ENCODE peak calls at places on chromosomes 16 and 17, in seven cellular contexts. One of them, this sample, is unnamed.

GRCh38 chr17:80025140-80025539 is 10.5 kb downstream of the TBC1D16 start:
- DNase-seq in brain microvascular endothelial cell: no peak
- DNase-seq in GM23338: peak
- DNase-seq in mammary epithelial cell: no peak
- DNase-seq in upper lobe of left lung: peak
- DNase-seq in A549: no peak
- DNase-seq in CD8-positive, alpha-beta T cell: no peak
- DNase-seq in this sample: no peak

GRCh38 chr17:77344038-77344437 is 203.3 kb downstream of the SEC14L1 start:
- DNase-seq in CD8-positive, alpha-beta T cell: no peak
- DNase-seq in mammary epithelial cell: no peak
- DNase-seq in A549: no peak
- DNase-seq in brain microvascular endothelial cell: no peak
- DNase-seq in upper lobe of left lung: no peak
- DNase-seq in GM23338: no peak
- DNase-seq in this sample: no peak

GRCh38 chr17:27657620-27658019 is 26.6 kb downstream of the LGALS9 start:
- DNase-seq in GM23338: peak
- DNase-seq in brain microvascular endothelial cell: peak
- DNase-seq in CD8-positive, alpha-beta T cell: no peak
- DNase-seq in upper lobe of left lung: no peak
- DNase-seq in A549: no peak
- DNase-seq in mammary epithelial cell: peak
- DNase-seq in this sample: no peak

GRCh38 chr17:27569257-27569722 is 61.7 kb upstream of the LGALS9 start:
- DNase-seq in mammary epithelial cell: no peak
- DNase-seq in brain microvascular endothelial cell: no peak
- DNase-seq in GM23338: peak
- DNase-seq in A549: peak
- DNase-seq in CD8-positive, alpha-beta T cell: peak
- DNase-seq in upper lobe of left lung: no peak
- DNase-seq in this sample: no peak

GRCh38 chr16:87850009-87851006 is 19.0 kb downstream of the SLC7A5 start:
- DNase-seq in CD8-positive, alpha-beta T cell: peak
- DNase-seq in brain microvascular endothelial cell: no peak
- DNase-seq in A549: no peak
- DNase-seq in mammary epithelial cell: no peak
- DNase-seq in GM23338: peak
- DNase-seq in upper lobe of left lung: peak
- DNase-seq in this sample: peak

GRCh38 chr17:6551909-6552768 is 4.2 kb downstream of the PITPNM3 start:
- DNase-seq in brain microvascular endothelial cell: no peak
- DNase-seq in upper lobe of left lung: no peak
- DNase-seq in GM23338: peak
- DNase-seq in A549: no peak
- DNase-seq in mammary epithelial cell: peak
- DNase-seq in CD8-positive, alpha-beta T cell: no peak
- DNase-seq in this sample: no peak

GRCh38 chr16:28572659-28573510 is 19.2 kb downstream of the SGF29 start:
- DNase-seq in mammary epithelial cell: no peak
- DNase-seq in upper lobe of left lung: no peak
- DNase-seq in CD8-positive, alpha-beta T cell: no peak
- DNase-seq in GM23338: peak
- DNase-seq in brain microvascular endothelial cell: no peak
- DNase-seq in A549: no peak
- DNase-seq in this sample: no peak

GRCh38 chr16:22183901-22184614 is 21.8 kb downstream of the SDR42E2 start:
- DNase-seq in CD8-positive, alpha-beta T cell: no peak
- DNase-seq in GM23338: peak
- DNase-seq in upper lobe of left lung: no peak
- DNase-seq in brain microvascular endothelial cell: no peak
- DNase-seq in mammary epithelial cell: no peak
- DNase-seq in A549: no peak
- DNase-seq in this sample: no peak

GRCh38 chr17:62680541-62681052 is 53.1 kb downstream of the MRC2 start:
- DNase-seq in mammary epithelial cell: peak
- DNase-seq in A549: no peak
- DNase-seq in GM23338: no peak
- DNase-seq in CD8-positive, alpha-beta T cell: no peak
- DNase-seq in brain microvascular endothelial cell: no peak
- DNase-seq in upper lobe of left lung: peak
- DNase-seq in this sample: no peak

GRCh38 chr17:77863814-77864161 is 94.7 kb upstream of the TNRC6C start:
- DNase-seq in GM23338: no peak
- DNase-seq in A549: no peak
- DNase-seq in mammary epithelial cell: no peak
- DNase-seq in brain microvascular endothelial cell: peak
- DNase-seq in upper lobe of left lung: no peak
- DNase-seq in CD8-positive, alpha-beta T cell: no peak
- DNase-seq in this sample: no peak

GRCh38 chr16:67395458-67396158 is 2.3 kb upstream of the TPPP3 start:
- DNase-seq in A549: no peak
- DNase-seq in upper lobe of left lung: peak
- DNase-seq in GM23338: no peak
- DNase-seq in brain microvascular endothelial cell: no peak
- DNase-seq in mammary epithelial cell: peak
- DNase-seq in CD8-positive, alpha-beta T cell: no peak
- DNase-seq in this sample: no peak

GRCh38 chr16:84643677-84644076 is 4.6 kb upstream of the KLHL36 start:
- DNase-seq in brain microvascular endothelial cell: no peak
- DNase-seq in A549: no peak
- DNase-seq in CD8-positive, alpha-beta T cell: no peak
- DNase-seq in upper lobe of left lung: no peak
- DNase-seq in mammary epithelial cell: peak
- DNase-seq in GM23338: no peak
- DNase-seq in this sample: no peak

GRCh38 chr16:29007865-29008593 is 23.2 kb downstream of the LAT start:
- DNase-seq in upper lobe of left lung: no peak
- DNase-seq in brain microvascular endothelial cell: peak
- DNase-seq in GM23338: no peak
- DNase-seq in mammary epithelial cell: peak
- DNase-seq in A549: no peak
- DNase-seq in CD8-positive, alpha-beta T cell: peak
- DNase-seq in this sample: peak

GRCh38 chr16:535446-536405 is 8.2 kb downstream of the CAPN15 start:
- DNase-seq in CD8-positive, alpha-beta T cell: no peak
- DNase-seq in brain microvascular endothelial cell: peak
- DNase-seq in mammary epithelial cell: peak
- DNase-seq in A549: peak
- DNase-seq in upper lobe of left lung: peak
- DNase-seq in GM23338: no peak
- DNase-seq in this sample: no peak

GRCh38 chr16:47492428-47493357 is 31.6 kb downstream of the PHKB start:
- DNase-seq in GM23338: peak
- DNase-seq in A549: no peak
- DNase-seq in mammary epithelial cell: no peak
- DNase-seq in CD8-positive, alpha-beta T cell: no peak
- DNase-seq in upper lobe of left lung: no peak
- DNase-seq in brain microvascular endothelial cell: peak
- DNase-seq in this sample: no peak

GRCh38 chr17:57213180-57213825 is 43.0 kb upstream of the MSI2 start:
- DNase-seq in upper lobe of left lung: no peak
- DNase-seq in CD8-positive, alpha-beta T cell: no peak
- DNase-seq in mammary epithelial cell: peak
- DNase-seq in GM23338: no peak
- DNase-seq in brain microvascular endothelial cell: no peak
- DNase-seq in A549: no peak
- DNase-seq in this sample: no peak

GRCh38 chr17:73343739-73344454 is 32.1 kb upstream of the CDC42EP4 start:
- DNase-seq in GM23338: no peak
- DNase-seq in CD8-positive, alpha-beta T cell: no peak
- DNase-seq in upper lobe of left lung: no peak
- DNase-seq in brain microvascular endothelial cell: no peak
- DNase-seq in A549: no peak
- DNase-seq in mammary epithelial cell: no peak
- DNase-seq in this sample: no peak

GRCh38 chr17:44795421-44795820 is 34.7 kb downstream of the GJC1 start:
- DNase-seq in mammary epithelial cell: no peak
- DNase-seq in GM23338: no peak
- DNase-seq in CD8-positive, alpha-beta T cell: no peak
- DNase-seq in A549: no peak
- DNase-seq in upper lobe of left lung: no peak
- DNase-seq in brain microvascular endothelial cell: no peak
- DNase-seq in this sample: no peak

GRCh38 chr16:88886915-88887521 is 20.6 kb upstream of the PABPN1L start:
- DNase-seq in A549: no peak
- DNase-seq in mammary epithelial cell: no peak
- DNase-seq in brain microvascular endothelial cell: no peak
- DNase-seq in GM23338: no peak
- DNase-seq in CD8-positive, alpha-beta T cell: no peak
- DNase-seq in upper lobe of left lung: peak
- DNase-seq in this sample: no peak

GRCh38 chr17:41917192-41917591 is 1.6 kb downstream of the ACLY start:
- DNase-seq in upper lobe of left lung: no peak
- DNase-seq in mammary epithelial cell: peak
- DNase-seq in brain microvascular endothelial cell: peak
- DNase-seq in A549: no peak
- DNase-seq in CD8-positive, alpha-beta T cell: no peak
- DNase-seq in GM23338: no peak
- DNase-seq in this sample: no peak

GRCh38 chr17:74749262-74750038 is 1.0 kb downstream of the NHERF1 start:
- DNase-seq in mammary epithelial cell: no peak
- DNase-seq in A549: no peak
- DNase-seq in GM23338: peak
- DNase-seq in brain microvascular endothelial cell: no peak
- DNase-seq in CD8-positive, alpha-beta T cell: peak
- DNase-seq in upper lobe of left lung: peak
- DNase-seq in this sample: no peak

GRCh38 chr17:65261152-65261551 is 124.0 kb downstream of the RGS9 start:
- DNase-seq in brain microvascular endothelial cell: no peak
- DNase-seq in A549: no peak
- DNase-seq in mammary epithelial cell: no peak
- DNase-seq in CD8-positive, alpha-beta T cell: no peak
- DNase-seq in upper lobe of left lung: no peak
- DNase-seq in GM23338: peak
- DNase-seq in this sample: no peak

GRCh38 chr17:75824591-75825518 is 19.3 kb downstream of the UNC13D start:
- DNase-seq in upper lobe of left lung: no peak
- DNase-seq in brain microvascular endothelial cell: no peak
- DNase-seq in A549: no peak
- DNase-seq in mammary epithelial cell: no peak
- DNase-seq in CD8-positive, alpha-beta T cell: no peak
- DNase-seq in GM23338: no peak
- DNase-seq in this sample: no peak

GRCh38 chr17:75823257-75824041 is 20.8 kb downstream of the UNC13D start:
- DNase-seq in brain microvascular endothelial cell: no peak
- DNase-seq in mammary epithelial cell: no peak
- DNase-seq in A549: no peak
- DNase-seq in GM23338: no peak
- DNase-seq in CD8-positive, alpha-beta T cell: no peak
- DNase-seq in upper lobe of left lung: no peak
- DNase-seq in this sample: no peak

GRCh38 chr17:75825748-75826370 is 18.3 kb downstream of the UNC13D start:
- DNase-seq in A549: no peak
- DNase-seq in mammary epithelial cell: no peak
- DNase-seq in upper lobe of left lung: no peak
- DNase-seq in CD8-positive, alpha-beta T cell: no peak
- DNase-seq in brain microvascular endothelial cell: no peak
- DNase-seq in GM23338: no peak
- DNase-seq in this sample: no peak

GRCh38 chr17:75822800-75823166 is 21.4 kb downstream of the UNC13D start:
- DNase-seq in CD8-positive, alpha-beta T cell: no peak
- DNase-seq in brain microvascular endothelial cell: no peak
- DNase-seq in A549: no peak
- DNase-seq in mammary epithelial cell: no peak
- DNase-seq in GM23338: no peak
- DNase-seq in upper lobe of left lung: no peak
- DNase-seq in this sample: no peak

GRCh38 chr17:75824050-75824552 is 20.1 kb downstream of the UNC13D start:
- DNase-seq in GM23338: no peak
- DNase-seq in upper lobe of left lung: no peak
- DNase-seq in A549: no peak
- DNase-seq in mammary epithelial cell: no peak
- DNase-seq in brain microvascular endothelial cell: no peak
- DNase-seq in CD8-positive, alpha-beta T cell: no peak
- DNase-seq in this sample: no peak
- H3K27ac ChIP-seq in GM23338: no peak
- H3K27ac ChIP-seq in upper lobe of left lung: no peak
- H3K27ac ChIP-seq in A549: no peak
- H3K27ac ChIP-seq in mammary epithelial cell: no peak
- H3K27ac ChIP-seq in brain microvascular endothelial cell: no peak
- H3K27ac ChIP-seq in CD8-positive, alpha-beta T cell: no peak
- H3K27ac ChIP-seq in this sample: no peak

GRCh38 chr16:58198022-58198683 is at the start of gene CSNK2A2:
- DNase-seq in A549: peak
- DNase-seq in mammary epithelial cell: peak
- DNase-seq in upper lobe of left lung: peak
- DNase-seq in GM23338: peak
- DNase-seq in CD8-positive, alpha-beta T cell: peak
- DNase-seq in brain microvascular endothelial cell: peak
- DNase-seq in this sample: peak
- H3K27ac ChIP-seq in A549: peak
- H3K27ac ChIP-seq in mammary epithelial cell: no peak
- H3K27ac ChIP-seq in upper lobe of left lung: peak
- H3K27ac ChIP-seq in GM23338: no peak
- H3K27ac ChIP-seq in CD8-positive, alpha-beta T cell: no peak
- H3K27ac ChIP-seq in brain microvascular endothelial cell: no peak
- H3K27ac ChIP-seq in this sample: no peak

GRCh38 chr16:75628351-75628750 is 5.3 kb upstream of the ADAT1 start:
- DNase-seq in mammary epithelial cell: no peak
- DNase-seq in upper lobe of left lung: no peak
- DNase-seq in A549: no peak
- DNase-seq in CD8-positive, alpha-beta T cell: no peak
- DNase-seq in GM23338: no peak
- DNase-seq in brain microvascular endothelial cell: no peak
- DNase-seq in this sample: no peak
- H3K27ac ChIP-seq in mammary epithelial cell: no peak
- H3K27ac ChIP-seq in upper lobe of left lung: peak
- H3K27ac ChIP-seq in A549: no peak
- H3K27ac ChIP-seq in CD8-positive, alpha-beta T cell: no peak
- H3K27ac ChIP-seq in GM23338: no peak
- H3K27ac ChIP-seq in brain microvascular endothelial cell: no peak
- H3K27ac ChIP-seq in this sample: peak

GRCh38 chr17:30326816-30327215 is 7.0 kb downstream of the TMIGD1 start:
- DNase-seq in CD8-positive, alpha-beta T cell: no peak
- DNase-seq in upper lobe of left lung: no peak
- DNase-seq in brain microvascular endothelial cell: no peak
- DNase-seq in GM23338: no peak
- DNase-seq in mammary epithelial cell: no peak
- DNase-seq in A549: no peak
- DNase-seq in this sample: no peak

GRCh38 chr17:30321314-30321713 is 12.5 kb downstream of the TMIGD1 start:
- DNase-seq in brain microvascular endothelial cell: no peak
- DNase-seq in upper lobe of left lung: no peak
- DNase-seq in GM23338: no peak
- DNase-seq in CD8-positive, alpha-beta T cell: no peak
- DNase-seq in mammary epithelial cell: no peak
- DNase-seq in A549: no peak
- DNase-seq in this sample: no peak

GRCh38 chr17:30324723-30325122 is 9.1 kb downstream of the TMIGD1 start:
- DNase-seq in brain microvascular endothelial cell: no peak
- DNase-seq in upper lobe of left lung: no peak
- DNase-seq in CD8-positive, alpha-beta T cell: no peak
- DNase-seq in GM23338: no peak
- DNase-seq in A549: no peak
- DNase-seq in mammary epithelial cell: no peak
- DNase-seq in this sample: no peak

GRCh38 chr17:30323895-30324319 is 9.9 kb downstream of the TMIGD1 start:
- DNase-seq in CD8-positive, alpha-beta T cell: peak
- DNase-seq in A549: no peak
- DNase-seq in upper lobe of left lung: no peak
- DNase-seq in GM23338: no peak
- DNase-seq in mammary epithelial cell: peak
- DNase-seq in brain microvascular endothelial cell: peak
- DNase-seq in this sample: peak

GRCh38 chr17:30323262-30323894 is 10.5 kb downstream of the TMIGD1 start:
- DNase-seq in CD8-positive, alpha-beta T cell: peak
- DNase-seq in mammary epithelial cell: no peak
- DNase-seq in A549: no peak
- DNase-seq in GM23338: no peak
- DNase-seq in upper lobe of left lung: no peak
- DNase-seq in brain microvascular endothelial cell: no peak
- DNase-seq in this sample: peak
- H3K27ac ChIP-seq in CD8-positive, alpha-beta T cell: peak
- H3K27ac ChIP-seq in mammary epithelial cell: no peak
- H3K27ac ChIP-seq in A549: peak
- H3K27ac ChIP-seq in GM23338: no peak
- H3K27ac ChIP-seq in upper lobe of left lung: no peak
- H3K27ac ChIP-seq in brain microvascular endothelial cell: no peak
- H3K27ac ChIP-seq in this sample: peak